ENCODE peak calls at places on chromosomes 1 and 21, in ten cellular contexts. L is kidney epithelial cell; R is NCI-H1694 treated with DMSO at 0.1 percent for 48 hours; F is KG1; A is effector CD4-positive, alpha-beta T cell; D is effector memory CD8-positive, alpha-beta T cell; K is fibroblast of the aortic adventitia; J is NCI-H1092; S is NCI-H2171; H is HS-5. P is an unnamed sample.

GRCh38 chr1:209648931-209649776 is 3.1 kb downstream of the LAMB3 start:
- DNase-seq in R (no peak), J (no peak), S (no peak), K (peak; percentile 97), D (no peak), F (no peak), H (peak; percentile 86), A (no peak), L (peak; percentile 90), P (no peak)

GRCh38 chr1:234683127-234683855 is 73.3 kb upstream of the IRF2BP2 start:
- DNase-seq in D (no peak), A (no peak), H (no peak), K (no peak), J (no peak), R (no peak), L (no peak), F (no peak), S (no peak), P (no peak)

GRCh38 chr1:110565565-110565964 is 40.6 kb downstream of the KCNA2 start:
- DNase-seq in J (no peak), L (no peak), R (no peak), H (no peak), D (no peak), S (no peak), F (no peak), K (no peak), A (no peak), P (peak; percentile 57)

GRCh38 chr1:47187226-47187925 is 2.5 kb downstream of the PDZK1IP1 start:
- DNase-seq in H (no peak), F (no peak), S (no peak), K (no peak), J (no peak), D (no peak), L (no peak), R (no peak), A (no peak), P (no peak)

GRCh38 chr1:205610036-205610435 is 21.8 kb downstream of the ELK4 start:
- DNase-seq in J (no peak), D (no peak), A (no peak), F (no peak), S (no peak), K (peak; percentile 49), H (no peak), R (no peak), L (no peak), P (no peak)

GRCh38 chr1:52334906-52335528 is 31.0 kb downstream of the CC2D1B start:
- DNase-seq in A (no peak), L (no peak), S (no peak), K (no peak), F (no peak), R (no peak), H (no peak), J (no peak), D (no peak), P (no peak)

GRCh38 chr1:3027611-3028371 is 6.5 kb downstream of the ACTRT2 start:
- DNase-seq in K (no peak), J (no peak), S (no peak), L (no peak), A (no peak), H (no peak), F (no peak), D (no peak), R (no peak), P (peak; percentile 74)

GRCh38 chr1:30879940-30880339 is 28.6 kb downstream of the SDC3 start:
- DNase-seq in K (no peak), A (no peak), D (no peak), S (peak; percentile 60), L (no peak), H (no peak), J (peak; percentile 24), R (no peak), F (no peak), P (no peak)

GRCh38 chr1:92662048-92662447 is 122.9 kb downstream of the EVI5 start:
- DNase-seq in K (no peak), R (no peak), L (no peak), J (no peak), S (no peak), F (no peak), D (no peak), H (no peak), A (no peak), P (no peak)

GRCh38 chr1:60915441-60915840 is 166.9 kb upstream of the NFIA start:
- DNase-seq in L (no peak), S (no peak), D (no peak), R (no peak), H (no peak), A (no peak), K (no peak), F (no peak), J (no peak), P (no peak)

GRCh38 chr21:27769763-27770162 is 802.9 kb upstream of the ADAMTS5 start:
- DNase-seq in F (no peak), R (no peak), H (no peak), A (no peak), S (no peak), D (no peak), J (no peak), K (peak; percentile 10), L (no peak), P (no peak)

GRCh38 chr1:34781071-34781843 is at the start of gene GJB3:
- DNase-seq in S (no peak), J (no peak), K (no peak), A (no peak), R (no peak), L (no peak), H (no peak), F (no peak), D (no peak), P (peak; percentile 72)

GRCh38 chr1:27563407-27564263 is 40.3 kb downstream of the AHDC1 start:
- DNase-seq in A (no peak), K (peak; percentile 57), F (no peak), S (no peak), J (no peak), L (no peak), R (no peak), D (no peak), H (no peak), P (no peak)

GRCh38 chr1:201137579-201138310 is 10.8 kb upstream of the ASCL5 start:
- DNase-seq in F (no peak), S (no peak), H (no peak), J (no peak), L (peak; percentile 45), K (peak; percentile 95), A (no peak), R (no peak), D (no peak), P (peak; percentile 68)

GRCh38 chr1:9317591-9318331 is 25.1 kb downstream of the SPSB1 start:
- DNase-seq in K (peak; percentile 64), R (no peak), A (no peak), D (no peak), F (no peak), L (peak; percentile 14), S (peak; percentile 44), J (peak; percentile 70), H (no peak), P (peak; percentile 86)

GRCh38 chr1:34617717-34618116 is 137.1 kb upstream of the GJB5 start:
- DNase-seq in J (no peak), H (no peak), D (no peak), K (no peak), F (no peak), R (no peak), A (no peak), L (no peak), S (no peak), P (no peak)

GRCh38 chr1:94797286-94797685 is 22.9 kb upstream of the SLC44A3 start:
- DNase-seq in J (no peak), H (no peak), F (no peak), R (no peak), A (no peak), L (no peak), K (no peak), D (no peak), S (no peak), P (no peak)

GRCh38 chr1:41515778-41516167 is 31.3 kb upstream of the EDN2 start:
- DNase-seq in L (no peak), J (no peak), S (no peak), D (no peak), K (no peak), A (no peak), F (no peak), R (no peak), H (no peak), P (no peak)